ENCODE peak calls at places on chromosomes 11 and 22, in nine cellular contexts. C is cardiac muscle cell, X is HepG2, Q is uterus, Z is heart left ventricle, D is tibial nerve, G is upper lobe of left lung, I is dorsolateral prefrontal cortex, V is HCT116. Y is an unnamed sample.

GRCh38 chr22:28983190-28983589 is 78.4 kb downstream of the C22orf31 start:
- DNase-seq in C (no peak), X (no peak), Q (no peak), Z (no peak), D (no peak), G (no peak), I (no peak), V (no peak), Y (no peak)

GRCh38 chr11:44690651-44691050 is 36.1 kb upstream of the TSPAN18 start:
- DNase-seq in C (no peak), X (no peak), Q (no peak), Z (no peak), D (no peak), G (no peak), I (no peak), V (no peak), Y (no peak)

GRCh38 chr11:134034496-134035381 is 34.1 kb upstream of the JAM3 start:
- DNase-seq in C (no peak), X (no peak), Q (no peak), Z (peak), D (no peak), G (no peak), I (no peak), V (no peak), Y (no peak)

GRCh38 chr11:6617315-6617781 is 1.9 kb downstream of the TPP1 start:
- DNase-seq in C (no peak), X (no peak), Q (no peak), Z (no peak), D (no peak), G (no peak), I (no peak), V (no peak), Y (no peak)

GRCh38 chr22:42970029-42970428 is 44.9 kb downstream of the PACSIN2 start:
- DNase-seq in C (no peak), X (no peak), Q (no peak), Z (no peak), D (no peak), G (peak), I (no peak), V (no peak), Y (no peak)

GRCh38 chr11:68693484-68693882 is 9.1 kb downstream of the GAL start:
- DNase-seq in C (no peak), X (no peak), Q (no peak), Z (no peak), D (no peak), G (no peak), I (no peak), V (no peak), Y (no peak)

GRCh38 chr11:111452146-111452545 is 60.0 kb downstream of the BTG4 start:
- DNase-seq in C (no peak), X (no peak), Q (no peak), Z (no peak), D (no peak), G (no peak), I (no peak), V (no peak), Y (no peak)

GRCh38 chr22:47297261-47298016 is 535.0 kb downstream of the TBC1D22A start:
- DNase-seq in C (no peak), X (no peak), Q (no peak), Z (no peak), D (no peak), G (no peak), I (no peak), V (no peak), Y (no peak)

GRCh38 chr11:10728779-10729472 is 22.1 kb upstream of the CTR9 start:
- DNase-seq in C (peak), X (no peak), Q (no peak), Z (no peak), D (no peak), G (no peak), I (no peak), V (no peak), Y (no peak)

GRCh38 chr11:82901165-82901938 is at the start of gene DDIAS:
- DNase-seq in C (peak), X (peak), Q (peak), Z (peak), D (peak), G (peak), I (peak), V (peak), Y (peak)

GRCh38 chr11:41044747-41045146 is 414.7 kb downstream of the LRRC4C start:
- DNase-seq in C (no peak), X (no peak), Q (no peak), Z (no peak), D (no peak), G (no peak), I (no peak), V (no peak), Y (no peak)

GRCh38 chr11:95456704-95457491 is 225.9 kb upstream of the SESN3 start:
- DNase-seq in C (peak), X (no peak), Q (no peak), Z (no peak), D (no peak), G (no peak), I (no peak), V (no peak), Y (no peak)

GRCh38 chr22:43230983-43231723 is 44.2 kb upstream of the TTLL12 start:
- DNase-seq in C (peak), X (peak), Q (peak), Z (peak), D (no peak), G (peak), I (peak), V (peak), Y (no peak)

GRCh38 chr11:127115844-127116243 is 115.3 kb upstream of the KIRREL3 start:
- DNase-seq in C (no peak), X (no peak), Q (no peak), Z (no peak), D (no peak), G (no peak), I (no peak), V (no peak), Y (no peak)

GRCh38 chr22:47759909-47760308 is 997.5 kb downstream of the TBC1D22A start:
- DNase-seq in C (no peak), X (no peak), Q (no peak), Z (no peak), D (no peak), G (no peak), I (no peak), V (no peak), Y (no peak)

GRCh38 chr11:125223901-125224331 is 59.4 kb downstream of the PKNOX2 start:
- DNase-seq in C (no peak), X (no peak), Q (no peak), Z (no peak), D (no peak), G (no peak), I (no peak), V (no peak), Y (no peak)

GRCh38 chr11:22130462-22131053 is 62.3 kb upstream of the ANO5 start:
- DNase-seq in C (no peak), X (no peak), Q (no peak), Z (no peak), D (no peak), G (no peak), I (no peak), V (no peak), Y (no peak)

GRCh38 chr11:25065711-25066110 is 568.9 kb downstream of the LUZP2 start:
- DNase-seq in C (no peak), X (no peak), Q (no peak), Z (no peak), D (no peak), G (no peak), I (no peak), V (no peak), Y (no peak)

GRCh38 chr11:27699926-27700350 is 317 bp downstream of the BDNF start:
- DNase-seq in C (no peak), X (no peak), Q (no peak), Z (no peak), D (no peak), G (no peak), I (no peak), V (no peak), Y (no peak)

GRCh38 chr11:88411265-88411664 is 73.7 kb upstream of the CTSC start:
- DNase-seq in C (no peak), X (no peak), Q (no peak), Z (no peak), D (no peak), G (no peak), I (no peak), V (no peak), Y (no peak)

GRCh38 chr11:73198677-73199076 is 19.4 kb upstream of the P2RY2 start:
- DNase-seq in C (peak), X (peak), Q (no peak), Z (no peak), D (no peak), G (peak), I (no peak), V (peak), Y (peak)

GRCh38 chr22:30340911-30341685 is 14.4 kb upstream of the TBC1D10A start:
- DNase-seq in C (no peak), X (no peak), Q (no peak), Z (peak), D (peak), G (no peak), I (peak), V (no peak), Y (peak)

GRCh38 chr11:128689946-128690745 is 3.7 kb upstream of the FLI1 start:
- DNase-seq in C (peak), X (no peak), Q (no peak), Z (peak), D (no peak), G (no peak), I (no peak), V (no peak), Y (no peak)

GRCh38 chr22:23180893-23181762 is 819 bp downstream of the BCR start:
- DNase-seq in C (no peak), X (no peak), Q (no peak), Z (no peak), D (no peak), G (peak), I (no peak), V (no peak), Y (no peak)

GRCh38 chr11:22449441-22449840 is 111.3 kb downstream of the SLC17A6 start:
- DNase-seq in C (peak), X (no peak), Q (no peak), Z (no peak), D (no peak), G (no peak), I (no peak), V (no peak), Y (no peak)

GRCh38 chr11:102186836-102187235 is 76.6 kb downstream of the YAP1 start:
- DNase-seq in C (peak), X (peak), Q (no peak), Z (no peak), D (no peak), G (no peak), I (no peak), V (no peak), Y (no peak)

GRCh38 chr11:2071748-2072385 is 67.3 kb downstream of the IGF2 start:
- DNase-seq in C (peak), X (no peak), Q (no peak), Z (no peak), D (no peak), G (no peak), I (no peak), V (no peak), Y (no peak)

GRCh38 chr11:82763167-82763566 is 29.5 kb upstream of the FAM181B start:
- DNase-seq in C (no peak), X (no peak), Q (no peak), Z (no peak), D (no peak), G (no peak), I (no peak), V (no peak), Y (no peak)

GRCh38 chr11:38304926-38305325 is 1706.9 kb upstream of the RAG2 start:
- DNase-seq in C (peak), X (no peak), Q (no peak), Z (no peak), D (no peak), G (no peak), I (no peak), V (no peak), Y (no peak)

GRCh38 chr11:30143098-30143705 is 87.6 kb upstream of the FSHB start:
- DNase-seq in C (peak), X (peak), Q (no peak), Z (no peak), D (no peak), G (no peak), I (no peak), V (peak), Y (no peak)

GRCh38 chr11:129815596-129816461 is at the start of gene TMEM45B:
- DNase-seq in C (peak), X (no peak), Q (no peak), Z (no peak), D (no peak), G (peak), I (no peak), V (no peak), Y (no peak)

GRCh38 chr11:45193695-45194094 is 47.3 kb downstream of the PRDM11 start:
- DNase-seq in C (peak), X (no peak), Q (no peak), Z (no peak), D (no peak), G (no peak), I (no peak), V (no peak), Y (no peak)

GRCh38 chr11:63592975-63593395 is 21.2 kb downstream of the PLAAT3 start:
- DNase-seq in C (peak), X (no peak), Q (no peak), Z (no peak), D (no peak), G (no peak), I (no peak), V (no peak), Y (no peak)

GRCh38 chr11:111633756-111634362 is 31.6 kb downstream of the SIK2 start:
- DNase-seq in C (peak), X (peak), Q (no peak), Z (no peak), D (no peak), G (no peak), I (no peak), V (no peak), Y (no peak)

GRCh38 chr11:86182976-86183584 is 61.5 kb upstream of the EED start:
- DNase-seq in C (no peak), X (no peak), Q (no peak), Z (no peak), D (no peak), G (peak), I (no peak), V (no peak), Y (no peak)

GRCh38 chr11:72075109-72075508 is 5.2 kb downstream of the NUMA1 start:
- DNase-seq in C (peak), X (no peak), Q (no peak), Z (no peak), D (no peak), G (no peak), I (no peak), V (no peak), Y (no peak)

GRCh38 chr22:27302501-27302900 is 499.1 kb downstream of the MN1 start:
- DNase-seq in C (no peak), X (no peak), Q (no peak), Z (no peak), D (no peak), G (no peak), I (no peak), V (no peak), Y (no peak)
- H3K27ac ChIP-seq in C (no peak), X (no peak), Q (no peak), Z (no peak), D (no peak), G (no peak), I (no peak), V (no peak), Y (no peak)

GRCh38 chr22:49271369-49271727 is 556.3 kb downstream of the BRD1 start:
- DNase-seq in C (no peak), X (no peak), Q (no peak), Z (no peak), D (no peak), G (no peak), I (no peak), V (no peak), Y (peak)
- H3K4me3 ChIP-seq in C (no peak), X (no peak), Q (no peak), Z (no peak), D (no peak), G (no peak), I (no peak), V (no peak), Y (no peak)

DNA sequence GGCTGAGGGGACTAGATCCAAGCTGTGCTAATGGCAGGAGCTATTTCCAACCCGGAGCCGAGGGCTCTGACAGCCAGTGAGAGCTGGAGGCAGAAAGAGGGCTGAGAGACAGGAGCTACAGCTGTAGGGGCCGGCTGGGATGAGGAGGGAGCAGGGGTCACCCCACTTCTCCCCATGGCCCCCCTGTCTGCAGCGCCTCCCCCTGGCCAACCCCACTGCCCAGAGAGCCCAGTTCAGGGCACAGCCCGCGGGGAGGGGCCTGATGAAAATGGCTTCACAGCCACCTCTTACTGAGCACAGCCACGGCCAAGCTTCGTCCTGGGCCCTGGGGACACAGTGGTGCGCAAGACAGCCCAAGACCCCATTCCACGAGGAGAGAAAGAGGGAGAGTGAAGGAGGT is 27.9 kb downstream of the RPL3 start:
- DNase-seq in C (no peak), X (no peak), Q (no peak), Z (no peak), D (no peak), G (no peak), I (no peak), V (no peak), Y (no peak)
- TF ChIP-seq CTCF in C (peak), X (peak), Q (no peak), Z (no peak), D (no peak), G (no peak), I (no peak), V (peak), Y (no peak)

GRCh38 chr22:36022162-36022561 is 6.5 kb downstream of the RBFOX2 start:
- DNase-seq in C (peak), X (no peak), Q (no peak), Z (no peak), D (no peak), G (no peak), I (no peak), V (no peak), Y (no peak)
- H3K27ac ChIP-seq in C (peak), X (no peak), Q (peak), Z (peak), D (peak), G (no peak), I (peak), V (no peak), Y (peak)

GRCh38 chr11:119723243-119723951 is 5.6 kb downstream of the NECTIN1 start:
- DNase-seq in C (no peak), X (no peak), Q (no peak), Z (no peak), D (no peak), G (no peak), I (no peak), V (no peak), Y (no peak)

GRCh38 chr11:119726150-119726553 is 2.8 kb downstream of the NECTIN1 start:
- DNase-seq in C (no peak), X (no peak), Q (no peak), Z (no peak), D (no peak), G (no peak), I (no peak), V (no peak), Y (no peak)

GRCh38 chr11:119724956-119725355 is 4.0 kb downstream of the NECTIN1 start:
- DNase-seq in C (no peak), X (no peak), Q (no peak), Z (no peak), D (no peak), G (no peak), I (no peak), V (no peak), Y (no peak)

GRCh38 chr11:119722281-119722794 is 6.7 kb downstream of the NECTIN1 start:
- DNase-seq in C (no peak), X (no peak), Q (no peak), Z (no peak), D (no peak), G (no peak), I (no peak), V (no peak), Y (no peak)

GRCh38 chr11:119723952-119724325 is 5.1 kb downstream of the NECTIN1 start:
- DNase-seq in C (no peak), X (no peak), Q (no peak), Z (no peak), D (no peak), G (no peak), I (no peak), V (no peak), Y (no peak)
- H3K4me3 ChIP-seq in C (no peak), X (no peak), Q (no peak), Z (no peak), D (no peak), G (no peak), I (no peak), V (no peak), Y (no peak)

Y was measured in ascending aorta.